ENCODE peak calls at places on chromosomes 11 and 22, in four cellular contexts. A is AG09319, X is cardiac muscle cell, N is EL. P is an unnamed sample.

GRCh38 chr11:111539426-111540113 is 950 bp upstream of the LAYN start:
- DNase-seq in A (no peak), X (no peak), N (no peak), P (peak)

GRCh38 chr11:119376197-119376847 is 5.2 kb downstream of the USP2 start:
- DNase-seq in A (no peak), X (no peak), N (no peak), P (no peak)

GRCh38 chr11:64284962-64285884 is at the start of gene GPR137:
- DNase-seq in A (no peak), X (peak), N (peak), P (peak)

GRCh38 chr11:87020336-87020735 is 17.4 kb upstream of the TMEM135 start:
- DNase-seq in A (no peak), X (no peak), N (no peak), P (no peak)

GRCh38 chr11:11569936-11570491 is 51.8 kb downstream of the GALNT18 start:
- DNase-seq in A (no peak), X (no peak), N (peak), P (peak)

GRCh38 chr11:2674681-2675131 is 25.1 kb downstream of the KCNQ1OT1 start:
- DNase-seq in A (no peak), X (no peak), N (no peak), P (no peak)

GRCh38 chr11:12745787-12746186 is 71.6 kb downstream of the TEAD1 start:
- DNase-seq in A (no peak), X (no peak), N (no peak), P (no peak)

GRCh38 chr22:26021516-26021915 is 147.7 kb upstream of the SEZ6L start:
- DNase-seq in A (no peak), X (no peak), N (no peak), P (no peak)

GRCh38 chr11:105573091-105573490 is 36.8 kb upstream of the GRIA4 start:
- DNase-seq in A (no peak), X (peak), N (no peak), P (no peak)

GRCh38 chr22:22692707-22693530 is 48.5 kb downstream of the GGTLC2 start:
- DNase-seq in A (no peak), X (no peak), N (peak), P (peak)